ENCODE peak calls at places on chromosome 2, in eight cellular contexts. One of them, this sample, is unnamed.

GRCh38 chr2:144553379-144553778 is 33.5 kb upstream of the ZEB2 start:
- DNase-seq in NCI-H2029 treated with DMSO at 0.1 percent for 48 hours: no peak
- DNase-seq in GM04504: peak
- DNase-seq in T-helper 17 cell: no peak
- DNase-seq in Caki2: peak
- DNase-seq in smooth muscle cell of the brain vasculature: peak
- DNase-seq in T-helper 2 cell: no peak
- DNase-seq in nephron progenitor cell: no peak
- DNase-seq in this sample: no peak

GRCh38 chr2:9423922-9424272 is 443 bp downstream of the CPSF3 start:
- DNase-seq in NCI-H2029 treated with DMSO at 0.1 percent for 48 hours: no peak
- DNase-seq in GM04504: no peak
- DNase-seq in T-helper 17 cell: no peak
- DNase-seq in Caki2: peak
- DNase-seq in smooth muscle cell of the brain vasculature: no peak
- DNase-seq in T-helper 2 cell: no peak
- DNase-seq in nephron progenitor cell: no peak
- DNase-seq in this sample: no peak

GRCh38 chr2:69915050-69915945 is at the start of gene MXD1:
- DNase-seq in NCI-H2029 treated with DMSO at 0.1 percent for 48 hours: no peak
- DNase-seq in GM04504: no peak
- DNase-seq in T-helper 17 cell: no peak
- DNase-seq in Caki2: no peak
- DNase-seq in smooth muscle cell of the brain vasculature: no peak
- DNase-seq in T-helper 2 cell: no peak
- DNase-seq in nephron progenitor cell: peak
- DNase-seq in this sample: no peak

GRCh38 chr2:88737385-88737784 is 45.9 kb downstream of the RPIA start:
- DNase-seq in NCI-H2029 treated with DMSO at 0.1 percent for 48 hours: no peak
- DNase-seq in GM04504: no peak
- DNase-seq in T-helper 17 cell: no peak
- DNase-seq in Caki2: no peak
- DNase-seq in smooth muscle cell of the brain vasculature: no peak
- DNase-seq in T-helper 2 cell: no peak
- DNase-seq in nephron progenitor cell: no peak
- DNase-seq in this sample: no peak

GRCh38 chr2:142973822-142974207 is 96.4 kb downstream of the KYNU start:
- DNase-seq in NCI-H2029 treated with DMSO at 0.1 percent for 48 hours: no peak
- DNase-seq in GM04504: no peak
- DNase-seq in T-helper 17 cell: no peak
- DNase-seq in Caki2: no peak
- DNase-seq in smooth muscle cell of the brain vasculature: no peak
- DNase-seq in T-helper 2 cell: no peak
- DNase-seq in nephron progenitor cell: no peak
- DNase-seq in this sample: no peak

GRCh38 chr2:217827430-217828201 is 175.2 kb downstream of the TNS1 start:
- DNase-seq in NCI-H2029 treated with DMSO at 0.1 percent for 48 hours: no peak
- DNase-seq in GM04504: no peak
- DNase-seq in T-helper 17 cell: no peak
- DNase-seq in Caki2: no peak
- DNase-seq in smooth muscle cell of the brain vasculature: no peak
- DNase-seq in T-helper 2 cell: no peak
- DNase-seq in nephron progenitor cell: no peak
- DNase-seq in this sample: no peak

GRCh38 chr2:166449439-166449838 is 44.6 kb downstream of the SCN7A start:
- DNase-seq in NCI-H2029 treated with DMSO at 0.1 percent for 48 hours: no peak
- DNase-seq in GM04504: no peak
- DNase-seq in T-helper 17 cell: no peak
- DNase-seq in Caki2: no peak
- DNase-seq in smooth muscle cell of the brain vasculature: no peak
- DNase-seq in T-helper 2 cell: no peak
- DNase-seq in nephron progenitor cell: no peak
- DNase-seq in this sample: no peak

GRCh38 chr2:219622472-219622871 is 5.0 kb upstream of the SLC4A3 start:
- DNase-seq in NCI-H2029 treated with DMSO at 0.1 percent for 48 hours: no peak
- DNase-seq in GM04504: no peak
- DNase-seq in T-helper 17 cell: no peak
- DNase-seq in Caki2: no peak
- DNase-seq in smooth muscle cell of the brain vasculature: no peak
- DNase-seq in T-helper 2 cell: no peak
- DNase-seq in nephron progenitor cell: no peak
- DNase-seq in this sample: no peak

GRCh38 chr2:189204322-189204941 is 24.9 kb upstream of the COL5A2 start:
- DNase-seq in NCI-H2029 treated with DMSO at 0.1 percent for 48 hours: no peak
- DNase-seq in GM04504: no peak
- DNase-seq in T-helper 17 cell: no peak
- DNase-seq in Caki2: peak
- DNase-seq in smooth muscle cell of the brain vasculature: no peak
- DNase-seq in T-helper 2 cell: no peak
- DNase-seq in nephron progenitor cell: no peak
- DNase-seq in this sample: no peak

GRCh38 chr2:232502901-232503791 is 15.5 kb upstream of the ECEL1 start:
- DNase-seq in NCI-H2029 treated with DMSO at 0.1 percent for 48 hours: no peak
- DNase-seq in GM04504: no peak
- DNase-seq in T-helper 17 cell: peak
- DNase-seq in Caki2: no peak
- DNase-seq in smooth muscle cell of the brain vasculature: no peak
- DNase-seq in T-helper 2 cell: peak
- DNase-seq in nephron progenitor cell: peak
- DNase-seq in this sample: no peak

GRCh38 chr2:38107738-38108410 is 31.9 kb upstream of the CYP1B1 start:
- DNase-seq in NCI-H2029 treated with DMSO at 0.1 percent for 48 hours: no peak
- DNase-seq in GM04504: no peak
- DNase-seq in T-helper 17 cell: no peak
- DNase-seq in Caki2: no peak
- DNase-seq in smooth muscle cell of the brain vasculature: no peak
- DNase-seq in T-helper 2 cell: no peak
- DNase-seq in nephron progenitor cell: no peak
- DNase-seq in this sample: no peak

GRCh38 chr2:64837925-64838641 is 151.1 kb upstream of the SLC1A4 start:
- DNase-seq in NCI-H2029 treated with DMSO at 0.1 percent for 48 hours: no peak
- DNase-seq in GM04504: no peak
- DNase-seq in T-helper 17 cell: no peak
- DNase-seq in Caki2: peak
- DNase-seq in smooth muscle cell of the brain vasculature: no peak
- DNase-seq in T-helper 2 cell: no peak
- DNase-seq in nephron progenitor cell: no peak
- DNase-seq in this sample: no peak

GRCh38 chr2:172439911-172440310 is 12.5 kb downstream of the ITGA6 start:
- DNase-seq in NCI-H2029 treated with DMSO at 0.1 percent for 48 hours: no peak
- DNase-seq in GM04504: no peak
- DNase-seq in T-helper 17 cell: no peak
- DNase-seq in Caki2: no peak
- DNase-seq in smooth muscle cell of the brain vasculature: no peak
- DNase-seq in T-helper 2 cell: no peak
- DNase-seq in nephron progenitor cell: no peak
- DNase-seq in this sample: no peak

GRCh38 chr2:109513749-109514588 is 99.8 kb downstream of the SEPTIN10 start:
- DNase-seq in NCI-H2029 treated with DMSO at 0.1 percent for 48 hours: no peak
- DNase-seq in GM04504: peak
- DNase-seq in T-helper 17 cell: no peak
- DNase-seq in Caki2: no peak
- DNase-seq in smooth muscle cell of the brain vasculature: peak
- DNase-seq in T-helper 2 cell: no peak
- DNase-seq in nephron progenitor cell: peak
- DNase-seq in this sample: no peak

GRCh38 chr2:101307950-101308431 is 510 bp downstream of the RNF149 start:
- DNase-seq in NCI-H2029 treated with DMSO at 0.1 percent for 48 hours: no peak
- DNase-seq in GM04504: no peak
- DNase-seq in T-helper 17 cell: no peak
- DNase-seq in Caki2: no peak
- DNase-seq in smooth muscle cell of the brain vasculature: no peak
- DNase-seq in T-helper 2 cell: peak
- DNase-seq in nephron progenitor cell: peak
- DNase-seq in this sample: no peak

GRCh38 chr2:2847131-2847740 is 516.2 kb upstream of the MYT1L start:
- DNase-seq in NCI-H2029 treated with DMSO at 0.1 percent for 48 hours: no peak
- DNase-seq in GM04504: no peak
- DNase-seq in T-helper 17 cell: no peak
- DNase-seq in Caki2: no peak
- DNase-seq in smooth muscle cell of the brain vasculature: no peak
- DNase-seq in T-helper 2 cell: no peak
- DNase-seq in nephron progenitor cell: no peak
- DNase-seq in this sample: no peak

GRCh38 chr2:217415316-217415715 is 555.5 kb upstream of the TNP1 start:
- DNase-seq in NCI-H2029 treated with DMSO at 0.1 percent for 48 hours: no peak
- DNase-seq in GM04504: no peak
- DNase-seq in T-helper 17 cell: no peak
- DNase-seq in Caki2: no peak
- DNase-seq in smooth muscle cell of the brain vasculature: no peak
- DNase-seq in T-helper 2 cell: no peak
- DNase-seq in nephron progenitor cell: no peak
- DNase-seq in this sample: no peak

GRCh38 chr2:222819722-222820333 is 41.0 kb upstream of the ACSL3 start:
- DNase-seq in NCI-H2029 treated with DMSO at 0.1 percent for 48 hours: no peak
- DNase-seq in GM04504: peak
- DNase-seq in T-helper 17 cell: no peak
- DNase-seq in Caki2: peak
- DNase-seq in smooth muscle cell of the brain vasculature: no peak
- DNase-seq in T-helper 2 cell: no peak
- DNase-seq in nephron progenitor cell: no peak
- DNase-seq in this sample: no peak

GRCh38 chr2:158624071-158624470 is 167.3 kb downstream of the PKP4 start:
- DNase-seq in NCI-H2029 treated with DMSO at 0.1 percent for 48 hours: no peak
- DNase-seq in GM04504: no peak
- DNase-seq in T-helper 17 cell: no peak
- DNase-seq in Caki2: no peak
- DNase-seq in smooth muscle cell of the brain vasculature: no peak
- DNase-seq in T-helper 2 cell: no peak
- DNase-seq in nephron progenitor cell: no peak
- DNase-seq in this sample: no peak

GRCh38 chr2:30293303-30293912 is 62.1 kb downstream of the LBH start:
- DNase-seq in NCI-H2029 treated with DMSO at 0.1 percent for 48 hours: peak
- DNase-seq in GM04504: peak
- DNase-seq in T-helper 17 cell: no peak
- DNase-seq in Caki2: peak
- DNase-seq in smooth muscle cell of the brain vasculature: no peak
- DNase-seq in T-helper 2 cell: no peak
- DNase-seq in nephron progenitor cell: no peak
- DNase-seq in this sample: no peak

GRCh38 chr2:11248-11941 is 34.9 kb downstream of the FAM110C start:
- DNase-seq in NCI-H2029 treated with DMSO at 0.1 percent for 48 hours: no peak
- DNase-seq in GM04504: no peak
- DNase-seq in T-helper 17 cell: peak
- DNase-seq in Caki2: peak
- DNase-seq in smooth muscle cell of the brain vasculature: no peak
- DNase-seq in T-helper 2 cell: peak
- DNase-seq in nephron progenitor cell: peak
- DNase-seq in this sample: no peak

GRCh38 chr2:174768557-174768956 is 4.3 kb upstream of the CHRNA1 start:
- DNase-seq in NCI-H2029 treated with DMSO at 0.1 percent for 48 hours: no peak
- DNase-seq in GM04504: no peak
- DNase-seq in T-helper 17 cell: no peak
- DNase-seq in Caki2: no peak
- DNase-seq in smooth muscle cell of the brain vasculature: no peak
- DNase-seq in T-helper 2 cell: no peak
- DNase-seq in nephron progenitor cell: no peak
- DNase-seq in this sample: no peak

GRCh38 chr2:86157009-86157556 is 38.2 kb downstream of the IMMT start:
- DNase-seq in NCI-H2029 treated with DMSO at 0.1 percent for 48 hours: no peak
- DNase-seq in GM04504: no peak
- DNase-seq in T-helper 17 cell: no peak
- DNase-seq in Caki2: no peak
- DNase-seq in smooth muscle cell of the brain vasculature: no peak
- DNase-seq in T-helper 2 cell: no peak
- DNase-seq in nephron progenitor cell: no peak
- DNase-seq in this sample: no peak

GRCh38 chr2:83572400-83572799 is 886.7 kb downstream of the SUCLG1 start:
- DNase-seq in NCI-H2029 treated with DMSO at 0.1 percent for 48 hours: no peak
- DNase-seq in GM04504: peak
- DNase-seq in T-helper 17 cell: no peak
- DNase-seq in Caki2: no peak
- DNase-seq in smooth muscle cell of the brain vasculature: no peak
- DNase-seq in T-helper 2 cell: no peak
- DNase-seq in nephron progenitor cell: no peak
- DNase-seq in this sample: no peak

GRCh38 chr2:223537669-223538601 is 64.2 kb downstream of the SCG2 start:
- DNase-seq in NCI-H2029 treated with DMSO at 0.1 percent for 48 hours: peak
- DNase-seq in GM04504: no peak
- DNase-seq in T-helper 17 cell: no peak
- DNase-seq in Caki2: peak
- DNase-seq in smooth muscle cell of the brain vasculature: no peak
- DNase-seq in T-helper 2 cell: no peak
- DNase-seq in nephron progenitor cell: no peak
- DNase-seq in this sample: peak

GRCh38 chr2:197159681-197160211 is 150.8 kb downstream of the ANKRD44 start:
- DNase-seq in NCI-H2029 treated with DMSO at 0.1 percent for 48 hours: no peak
- DNase-seq in GM04504: no peak
- DNase-seq in T-helper 17 cell: peak
- DNase-seq in Caki2: peak
- DNase-seq in smooth muscle cell of the brain vasculature: no peak
- DNase-seq in T-helper 2 cell: no peak
- DNase-seq in nephron progenitor cell: no peak
- DNase-seq in this sample: no peak